ENCODE peak calls at places on chromosomes 6 and 20, in six cellular contexts. One of them, this sample, is unnamed.

GRCh38 chr6:20102674-20103073 is 109.6 kb downstream of the MBOAT1 start:
- DNase-seq in endothelial cell of umbilical vein: no peak
- DNase-seq in body of pancreas: no peak
- DNase-seq in heart left ventricle: no peak
- DNase-seq in CD8-positive, alpha-beta T cell: no peak
- DNase-seq in colonic mucosa: no peak
- DNase-seq in this sample: no peak

GRCh38 chr6:36979343-36979742 is 6.7 kb downstream of the MTCH1 start:
- DNase-seq in endothelial cell of umbilical vein: peak; percentile 47
- DNase-seq in body of pancreas: peak; percentile 71
- DNase-seq in heart left ventricle: no peak
- DNase-seq in CD8-positive, alpha-beta T cell: peak; percentile 33
- DNase-seq in colonic mucosa: peak; percentile 34
- DNase-seq in this sample: peak; percentile 84

GRCh38 chr20:23340524-23340923 is 10.1 kb upstream of the NXT1 start:
- DNase-seq in endothelial cell of umbilical vein: peak; percentile 84
- DNase-seq in body of pancreas: peak; percentile 61
- DNase-seq in heart left ventricle: peak; percentile 72
- DNase-seq in CD8-positive, alpha-beta T cell: peak; percentile 26
- DNase-seq in colonic mucosa: no peak
- DNase-seq in this sample: peak; percentile 76

GRCh38 chr20:19944772-19945459 is 72.2 kb upstream of the NAA20 start:
- DNase-seq in endothelial cell of umbilical vein: no peak
- DNase-seq in body of pancreas: no peak
- DNase-seq in heart left ventricle: no peak
- DNase-seq in CD8-positive, alpha-beta T cell: no peak
- DNase-seq in colonic mucosa: no peak
- DNase-seq in this sample: peak; percentile 26

GRCh38 chr6:26234421-26235239 is 130.4 kb upstream of the BTN3A2 start:
- DNase-seq in endothelial cell of umbilical vein: peak; percentile 89
- DNase-seq in body of pancreas: peak; percentile 59
- DNase-seq in heart left ventricle: peak; percentile 70
- DNase-seq in CD8-positive, alpha-beta T cell: peak; percentile 62
- DNase-seq in colonic mucosa: peak; percentile 90
- DNase-seq in this sample: peak; percentile 78

GRCh38 chr20:58891076-58891685 is 38.7 kb downstream of the GNAS start:
- DNase-seq in endothelial cell of umbilical vein: no peak
- DNase-seq in body of pancreas: peak; percentile 83
- DNase-seq in heart left ventricle: peak; percentile 90
- DNase-seq in CD8-positive, alpha-beta T cell: peak; percentile 81
- DNase-seq in colonic mucosa: peak; percentile 78
- DNase-seq in this sample: peak; percentile 82

GRCh38 chr6:157984686-157985225 is 3.1 kb downstream of the SYNJ2 start:
- DNase-seq in endothelial cell of umbilical vein: no peak
- DNase-seq in body of pancreas: no peak
- DNase-seq in heart left ventricle: no peak
- DNase-seq in CD8-positive, alpha-beta T cell: no peak
- DNase-seq in colonic mucosa: no peak
- DNase-seq in this sample: no peak

GRCh38 chr6:132673376-132674094 is 14.6 kb upstream of the TAAR1 start:
- DNase-seq in endothelial cell of umbilical vein: no peak
- DNase-seq in body of pancreas: no peak
- DNase-seq in heart left ventricle: no peak
- DNase-seq in CD8-positive, alpha-beta T cell: no peak
- DNase-seq in colonic mucosa: no peak
- DNase-seq in this sample: no peak

GRCh38 chr6:168163096-168163731 is 84.2 kb upstream of the FRMD1 start:
- DNase-seq in endothelial cell of umbilical vein: no peak
- DNase-seq in body of pancreas: no peak
- DNase-seq in heart left ventricle: no peak
- DNase-seq in CD8-positive, alpha-beta T cell: no peak
- DNase-seq in colonic mucosa: peak; percentile 37
- DNase-seq in this sample: no peak

GRCh38 chr6:141552463-141552862 is 580.3 kb upstream of the GJE1 start:
- DNase-seq in endothelial cell of umbilical vein: peak; percentile 98
- DNase-seq in body of pancreas: peak; percentile 13
- DNase-seq in heart left ventricle: no peak
- DNase-seq in CD8-positive, alpha-beta T cell: no peak
- DNase-seq in colonic mucosa: no peak
- DNase-seq in this sample: peak; percentile 41

GRCh38 chr6:13528777-13529343 is 41.5 kb upstream of the GFOD1 start:
- DNase-seq in endothelial cell of umbilical vein: peak; percentile 21
- DNase-seq in body of pancreas: no peak
- DNase-seq in heart left ventricle: no peak
- DNase-seq in CD8-positive, alpha-beta T cell: no peak
- DNase-seq in colonic mucosa: peak; percentile 33
- DNase-seq in this sample: no peak

GRCh38 chr6:149129401-149130077 is 188.0 kb upstream of the TAB2 start:
- DNase-seq in endothelial cell of umbilical vein: no peak
- DNase-seq in body of pancreas: peak; percentile 13
- DNase-seq in heart left ventricle: no peak
- DNase-seq in CD8-positive, alpha-beta T cell: no peak
- DNase-seq in colonic mucosa: no peak
- DNase-seq in this sample: peak; percentile 92

GRCh38 chr20:44959082-44959895 is 908 bp downstream of the TOMM34 start:
- DNase-seq in endothelial cell of umbilical vein: peak; percentile 76
- DNase-seq in body of pancreas: peak; percentile 22
- DNase-seq in heart left ventricle: no peak
- DNase-seq in CD8-positive, alpha-beta T cell: peak; percentile 58
- DNase-seq in colonic mucosa: no peak
- DNase-seq in this sample: peak; percentile 84

DNA sequence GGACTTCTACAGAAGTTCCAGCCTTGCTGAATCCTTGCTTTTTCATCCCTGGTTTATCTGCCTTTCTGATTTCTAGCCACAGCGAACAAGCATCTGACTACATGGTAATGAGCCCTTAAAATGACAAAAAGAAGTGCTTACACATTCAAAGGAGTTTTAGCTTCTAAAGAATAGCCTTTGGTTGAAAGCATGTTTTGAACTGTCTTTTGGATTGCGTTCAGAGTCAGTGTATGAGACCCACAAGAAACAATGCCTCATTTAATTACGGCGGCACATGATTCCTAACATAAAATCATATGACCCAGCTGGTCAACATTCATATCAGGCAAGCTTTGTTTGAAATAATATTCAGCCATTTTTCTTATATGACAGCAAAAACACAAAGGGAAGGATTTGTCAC is 784.2 kb downstream of the KIF16B start:
- DNase-seq in endothelial cell of umbilical vein: peak; percentile 5
- DNase-seq in body of pancreas: no peak
- DNase-seq in heart left ventricle: no peak
- DNase-seq in CD8-positive, alpha-beta T cell: no peak
- DNase-seq in colonic mucosa: no peak
- DNase-seq in this sample: no peak
- H3K4me3 ChIP-seq in endothelial cell of umbilical vein: no peak overlapping the region
- H3K4me3 ChIP-seq in body of pancreas: no peak overlapping the region
- H3K4me3 ChIP-seq in heart left ventricle: no peak overlapping the region
- H3K4me3 ChIP-seq in CD8-positive, alpha-beta T cell: no peak overlapping the region
- H3K4me3 ChIP-seq in colonic mucosa: no peak overlapping the region
- H3K4me3 ChIP-seq in this sample: no peak overlapping the region

DNA sequence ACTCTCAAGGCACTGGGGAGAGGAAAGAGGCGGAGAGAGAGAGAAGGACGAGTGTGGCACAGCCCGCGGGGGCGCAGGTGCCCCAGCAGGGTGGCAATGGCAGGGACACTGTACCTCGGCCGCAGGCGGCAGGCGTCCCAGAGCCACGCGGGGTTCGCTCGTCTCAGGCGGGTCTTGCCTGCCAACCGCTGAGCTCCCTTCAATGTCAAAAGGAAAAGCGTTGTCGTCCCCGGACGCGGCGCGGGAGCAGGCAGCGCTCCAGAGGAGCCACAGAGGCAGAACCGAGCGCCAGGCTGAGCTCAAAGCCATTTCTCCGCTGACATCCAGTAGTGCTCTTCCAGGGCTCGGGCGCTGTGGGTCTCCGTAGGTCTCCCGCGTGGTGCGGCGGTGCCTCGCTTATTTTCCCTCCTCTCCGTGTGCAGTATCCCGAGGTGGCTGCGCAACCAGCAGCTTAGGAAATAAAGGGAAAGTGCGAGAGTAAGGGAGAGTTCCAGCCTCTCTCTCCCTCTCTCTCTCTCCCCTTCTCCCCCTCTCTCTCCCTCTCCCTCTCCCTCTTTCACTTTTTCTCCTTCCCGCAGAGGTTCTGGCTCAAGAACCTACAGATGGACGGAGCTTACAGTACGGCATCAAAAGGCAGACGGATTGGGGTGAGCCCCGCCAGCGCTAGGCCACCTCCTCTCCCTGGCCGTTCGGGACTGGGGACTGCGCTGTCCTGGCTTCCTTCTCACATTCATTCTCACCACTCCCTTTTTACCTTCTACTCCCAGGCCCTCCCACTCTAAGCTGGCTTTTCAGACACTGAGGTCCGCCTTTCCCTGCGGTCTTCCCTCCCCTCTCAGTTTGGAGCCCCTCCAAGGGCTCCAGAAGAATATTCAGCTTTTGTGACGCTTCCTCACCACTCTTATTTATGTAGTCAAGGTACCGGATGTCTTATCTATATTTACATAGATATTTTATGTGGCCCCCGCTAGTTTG is at the start of gene LAMA4:
- DNase-seq in endothelial cell of umbilical vein: peak; percentile 86
- DNase-seq in body of pancreas: peak; percentile 29
- DNase-seq in heart left ventricle: peak; percentile 82
- DNase-seq in CD8-positive, alpha-beta T cell: no peak
- DNase-seq in colonic mucosa: peak; percentile 34
- DNase-seq in this sample: peak; percentile 83
- H3K27ac ChIP-seq in endothelial cell of umbilical vein: peak within 1 kb of the TSS; percentile 81
- H3K27ac ChIP-seq in body of pancreas: no peak within 1 kb of the TSS
- H3K27ac ChIP-seq in heart left ventricle: peak within 1 kb of the TSS; percentile 96
- H3K27ac ChIP-seq in CD8-positive, alpha-beta T cell: no peak within 1 kb of the TSS
- H3K27ac ChIP-seq in colonic mucosa: peak within 1 kb of the TSS; percentile 65
- H3K27ac ChIP-seq in this sample: peak within 1 kb of the TSS; percentile 82

GRCh38 chr6:33622456-33623431 is 1.6 kb downstream of the ITPR3 start:
- DNase-seq in endothelial cell of umbilical vein: no peak
- DNase-seq in body of pancreas: no peak
- DNase-seq in heart left ventricle: no peak
- DNase-seq in CD8-positive, alpha-beta T cell: no peak
- DNase-seq in colonic mucosa: peak; percentile 72
- DNase-seq in this sample: peak; percentile 67
- H3K4me3 ChIP-seq in endothelial cell of umbilical vein: peak overlapping the region; percentile 56
- H3K4me3 ChIP-seq in body of pancreas: no peak overlapping the region
- H3K4me3 ChIP-seq in heart left ventricle: peak overlapping the region; percentile 77
- H3K4me3 ChIP-seq in CD8-positive, alpha-beta T cell: peak overlapping the region; percentile 79
- H3K4me3 ChIP-seq in colonic mucosa: peak overlapping the region; percentile 85
- H3K4me3 ChIP-seq in this sample: peak overlapping the region; percentile 83

GRCh38 chr6:10603265-10603664 is 82.1 kb downstream of the GCNT2 start:
- DNase-seq in endothelial cell of umbilical vein: no peak
- DNase-seq in body of pancreas: no peak
- DNase-seq in heart left ventricle: no peak
- DNase-seq in CD8-positive, alpha-beta T cell: no peak
- DNase-seq in colonic mucosa: no peak
- DNase-seq in this sample: no peak

GRCh38 chr6:10597499-10598001 is 76.4 kb downstream of the GCNT2 start:
- DNase-seq in endothelial cell of umbilical vein: no peak
- DNase-seq in body of pancreas: no peak
- DNase-seq in heart left ventricle: no peak
- DNase-seq in CD8-positive, alpha-beta T cell: no peak
- DNase-seq in colonic mucosa: no peak
- DNase-seq in this sample: no peak

GRCh38 chr6:10595731-10596664 is 74.8 kb downstream of the GCNT2 start:
- DNase-seq in endothelial cell of umbilical vein: no peak
- DNase-seq in body of pancreas: no peak
- DNase-seq in heart left ventricle: no peak
- DNase-seq in CD8-positive, alpha-beta T cell: no peak
- DNase-seq in colonic mucosa: no peak
- DNase-seq in this sample: no peak

GRCh38 chr6:10599046-10599445 is 77.9 kb downstream of the GCNT2 start:
- DNase-seq in endothelial cell of umbilical vein: no peak
- DNase-seq in body of pancreas: peak; percentile 82
- DNase-seq in heart left ventricle: no peak
- DNase-seq in CD8-positive, alpha-beta T cell: no peak
- DNase-seq in colonic mucosa: no peak
- DNase-seq in this sample: no peak

DNA sequence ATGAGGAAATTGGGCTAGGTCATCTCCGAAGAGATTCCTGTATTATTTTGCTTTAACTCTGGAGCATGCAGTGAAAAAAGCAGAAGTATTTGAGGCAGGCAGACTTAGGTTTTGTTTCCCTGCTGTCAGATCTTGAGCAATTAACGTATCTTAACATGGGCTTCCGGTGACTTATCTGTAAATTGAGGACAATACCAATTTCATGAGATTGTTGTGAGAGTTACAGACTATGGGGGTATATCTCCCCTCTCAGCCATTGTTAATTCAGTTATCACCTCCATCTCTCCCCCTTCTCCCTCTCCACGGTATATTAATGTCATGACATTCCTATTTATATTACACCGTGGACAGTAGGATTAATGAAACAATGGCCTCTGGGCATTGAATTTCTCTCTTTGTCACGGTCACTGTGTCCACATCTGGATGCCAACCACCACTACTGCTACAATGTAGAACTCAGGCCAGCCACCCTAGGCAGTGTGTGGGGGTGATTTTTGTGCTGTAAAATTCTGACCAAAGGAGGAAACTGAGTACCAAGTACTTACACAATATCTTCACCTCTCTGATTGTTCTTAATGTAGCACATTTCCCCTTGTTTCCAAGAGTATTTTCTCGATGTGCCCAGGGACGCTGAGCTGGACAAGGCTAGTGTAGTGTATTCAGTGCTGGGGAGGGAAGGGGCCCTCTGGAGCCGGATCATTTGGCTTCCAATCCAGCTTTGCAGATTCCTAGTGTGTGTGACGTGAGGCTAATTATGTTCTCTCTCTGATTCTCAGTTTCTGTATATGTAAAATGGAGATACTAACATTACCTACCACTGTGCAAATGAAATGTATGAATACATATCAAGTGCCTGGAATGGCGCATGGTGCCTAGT is 77.2 kb downstream of the GCNT2 start:
- DNase-seq in endothelial cell of umbilical vein: no peak
- DNase-seq in body of pancreas: no peak
- DNase-seq in heart left ventricle: no peak
- DNase-seq in CD8-positive, alpha-beta T cell: no peak
- DNase-seq in colonic mucosa: no peak
- DNase-seq in this sample: no peak
- H3K27ac ChIP-seq in endothelial cell of umbilical vein: no peak overlapping the region
- H3K27ac ChIP-seq in body of pancreas: no peak overlapping the region
- H3K27ac ChIP-seq in heart left ventricle: no peak overlapping the region
- H3K27ac ChIP-seq in CD8-positive, alpha-beta T cell: no peak overlapping the region
- H3K27ac ChIP-seq in colonic mucosa: no peak overlapping the region
- H3K27ac ChIP-seq in this sample: no peak overlapping the region

DNA sequence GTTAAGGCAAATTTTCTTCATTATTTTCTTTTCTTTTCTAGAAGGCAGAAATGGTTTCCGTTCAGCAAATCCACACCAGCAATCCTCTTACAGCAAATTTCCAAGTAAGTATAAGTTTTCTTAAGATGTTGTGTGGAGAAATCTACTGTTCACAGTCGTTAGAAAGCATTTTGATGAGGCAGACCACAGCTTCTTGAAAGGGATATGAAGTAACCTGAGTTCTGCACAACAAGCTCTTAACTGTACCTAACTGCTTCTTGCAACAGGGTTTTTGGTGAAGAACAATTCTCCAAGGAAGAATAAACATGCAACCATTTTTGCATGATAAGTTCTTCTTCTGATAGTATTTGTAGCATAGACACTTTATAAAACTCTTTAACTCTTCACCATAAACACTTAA is 45.3 kb upstream of the STXBP5 start:
- DNase-seq in endothelial cell of umbilical vein: no peak
- DNase-seq in body of pancreas: no peak
- DNase-seq in heart left ventricle: no peak
- DNase-seq in CD8-positive, alpha-beta T cell: no peak
- DNase-seq in colonic mucosa: no peak
- DNase-seq in this sample: no peak
- H3K4me3 ChIP-seq in endothelial cell of umbilical vein: no peak overlapping the region
- H3K4me3 ChIP-seq in body of pancreas: no peak overlapping the region
- H3K4me3 ChIP-seq in heart left ventricle: no peak overlapping the region
- H3K4me3 ChIP-seq in CD8-positive, alpha-beta T cell: no peak overlapping the region
- H3K4me3 ChIP-seq in colonic mucosa: no peak overlapping the region
- H3K4me3 ChIP-seq in this sample: no peak overlapping the region